ENCODE peak calls at places on chromosome 13, in nine cellular contexts. O, Y, H, P, Q, D, Z, G and K are unnamed samples.

GRCh38 chr13:27792393-27793218 is at the start of gene GSX1:
- DNase-seq in D (peak; percentile 42), O (peak; percentile 86), Q (peak; percentile 90), P (no peak), H (peak; percentile 25), G (peak; percentile 84), Y (peak; percentile 48), Z (no peak), K (no peak)

GRCh38 chr13:36130542-36131214 is 504 bp downstream of the DCLK1 start:
- DNase-seq in Z (peak; percentile 83), H (no peak), P (no peak), Y (no peak), O (no peak), G (peak; percentile 21), D (no peak), Q (no peak), K (peak; percentile 34)

GRCh38 chr13:31124225-31124624 is 37.5 kb downstream of the HSPH1 start:
- DNase-seq in P (no peak), Z (peak; percentile 15), H (no peak), Y (no peak), Q (no peak), O (no peak), D (no peak), G (no peak), K (no peak)

GRCh38 chr13:77815330-77815729 is 103.3 kb downstream of the EDNRB start:
- DNase-seq in G (no peak), Q (no peak), D (no peak), O (no peak), Z (no peak), H (no peak), P (no peak), Y (no peak), K (no peak)

GRCh38 chr13:34543836-34544235 is 398.2 kb upstream of the NBEA start:
- DNase-seq in H (no peak), G (no peak), Q (no peak), D (no peak), P (no peak), Y (no peak), O (no peak), Z (no peak), K (no peak)

GRCh38 chr13:30713133-30713532 is 22.2 kb upstream of the ALOX5AP start:
- DNase-seq in Y (no peak), P (no peak), D (no peak), O (no peak), G (no peak), Z (no peak), Q (no peak), H (no peak), K (no peak)

GRCh38 chr13:97308735-97309429 is 86.7 kb downstream of the MBNL2 start:
- DNase-seq in P (peak; percentile 11), G (no peak), Q (no peak), H (no peak), D (no peak), Z (no peak), Y (no peak), O (no peak), K (no peak)

GRCh38 chr13:31818236-31818635 is 78.9 kb downstream of the RXFP2 start:
- DNase-seq in Y (no peak), P (no peak), O (no peak), Z (no peak), Q (no peak), D (no peak), H (no peak), G (no peak), K (no peak)

GRCh38 chr13:32031025-32031814 is at the start of gene FRY:
- DNase-seq in Z (peak; percentile 79), O (peak; percentile 75), Q (peak; percentile 75), D (no peak), H (no peak), G (peak; percentile 69), P (peak; percentile 41), Y (peak; percentile 34), K (peak; percentile 79)